ENCODE peak calls at places on chromosomes 12 and 14, in five cellular contexts. A, O, U, Z and I are unnamed samples.

GRCh38 chr12:55142896-55143870 is 17.0 kb downstream of the OR9K2 start:
- DNase-seq in A (peak), O (peak), U (no peak), Z (peak), I (no peak)

GRCh38 chr14:24080888-24081738 is 9.8 kb downstream of the CPNE6 start:
- DNase-seq in A (peak), O (peak), U (peak), Z (peak), I (peak)

GRCh38 chr14:30204431-30204830 is 276.8 kb upstream of the PRKD1 start:
- DNase-seq in A (no peak), O (no peak), U (no peak), Z (no peak), I (no peak)

GRCh38 chr14:44700184-44700583 is 193.1 kb upstream of the FSCB start:
- DNase-seq in A (no peak), O (no peak), U (no peak), Z (no peak), I (no peak)

GRCh38 chr14:92890830-92891598 is 31.9 kb upstream of the CHGA start:
- DNase-seq in A (no peak), O (no peak), U (no peak), Z (no peak), I (no peak)

GRCh38 chr12:24864796-24865125 is 84.1 kb downstream of the BCAT1 start:
- DNase-seq in A (no peak), O (no peak), U (no peak), Z (no peak), I (no peak)

GRCh38 chr14:73188501-73188903 is 48.8 kb upstream of the PAPLN start:
- DNase-seq in A (no peak), O (peak), U (no peak), Z (no peak), I (no peak)

GRCh38 chr12:54697836-54698235 is 49.7 kb upstream of the DCD start:
- DNase-seq in A (no peak), O (no peak), U (no peak), Z (no peak), I (no peak)

GRCh38 chr14:99754141-99755067 is 38.8 kb upstream of the EML1 start:
- DNase-seq in A (no peak), O (peak), U (no peak), Z (no peak), I (no peak)

GRCh38 chr12:31868980-31869379 is 90.2 kb upstream of the RESF1 start:
- DNase-seq in A (no peak), O (peak), U (peak), Z (no peak), I (no peak)

GRCh38 chr14:103894034-103894722 is 34.1 kb upstream of the TDRD9 start:
- DNase-seq in A (no peak), O (no peak), U (no peak), Z (no peak), I (no peak)

GRCh38 chr14:76566439-76566838 is 190.5 kb downstream of the ESRRB start:
- DNase-seq in A (no peak), O (no peak), U (no peak), Z (no peak), I (no peak)